ENCODE peak calls at places on chromosomes 13 and 19, in five cellular contexts. Q, C, L, I and F are unnamed samples.

GRCh38 chr13:84672616-84673015 is 790.3 kb upstream of the SLITRK1 start:
- DNase-seq in Q (no peak), C (no peak), L (no peak), I (no peak), F (no peak)

GRCh38 chr19:33978286-33978685 is 181.6 kb downstream of the KCTD15 start:
- DNase-seq in Q (no peak), C (no peak), L (no peak), I (no peak), F (no peak)

GRCh38 chr19:2807379-2808128 is 12.1 kb upstream of the ZNF554 start:
- DNase-seq in Q (no peak), C (no peak), L (no peak), I (no peak), F (no peak)

GRCh38 chr13:113125506-113126264 is 3.1 kb downstream of the F10 start:
- DNase-seq in Q (no peak), C (peak; percentile 39), L (no peak), I (no peak), F (peak; percentile 31)

GRCh38 chr19:43581467-43581866 is 5.9 kb downstream of the PINLYP start:
- DNase-seq in Q (no peak), C (no peak), L (no peak), I (no peak), F (no peak)

GRCh38 chr13:36344886-36345437 is 1.2 kb downstream of the SPART start:
- DNase-seq in Q (no peak), C (no peak), L (peak; percentile 29), I (peak; percentile 67), F (no peak)

GRCh38 chr19:18364826-18365528 is 21.0 kb upstream of the GDF15 start:
- DNase-seq in Q (peak; percentile 27), C (peak; percentile 90), L (peak; percentile 92), I (no peak), F (peak; percentile 90)

GRCh38 chr19:16193466-16193865 is 4.2 kb upstream of the AP1M1 start:
- DNase-seq in Q (no peak), C (no peak), L (no peak), I (no peak), F (no peak)

GRCh38 chr13:76286178-76286577 is 600.0 kb downstream of the KCTD12 start:
- DNase-seq in Q (no peak), C (no peak), L (no peak), I (no peak), F (no peak)

DNA sequence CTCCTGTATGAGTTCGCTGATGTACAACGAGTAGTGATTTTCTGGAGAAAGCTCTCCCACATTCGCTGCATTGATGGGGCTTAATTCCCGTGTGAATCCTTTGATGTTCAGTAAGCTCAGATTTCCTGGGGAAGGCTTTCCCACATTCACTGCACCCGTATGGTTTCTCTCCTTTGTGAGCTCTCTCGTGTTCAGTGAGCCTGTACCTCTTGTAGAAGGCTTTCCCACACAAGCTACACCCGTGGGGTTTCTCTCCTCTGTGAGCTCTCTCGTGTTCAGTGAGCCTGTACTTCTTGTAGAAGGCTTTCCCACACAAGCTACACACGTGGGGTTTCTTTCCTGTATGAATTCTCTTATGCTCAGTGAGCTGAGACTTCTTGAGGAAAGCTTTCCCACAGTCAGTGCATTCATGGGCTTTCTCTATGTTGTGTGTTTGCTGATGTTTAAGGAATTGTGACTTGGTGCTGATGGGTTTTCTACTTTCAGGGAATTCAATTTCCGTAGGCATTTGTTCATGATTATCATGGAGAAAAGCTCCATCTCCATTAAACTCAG is 3.5 kb upstream of the ZNF577 start:
- DNase-seq in Q (no peak), C (no peak), L (no peak), I (no peak), F (no peak)
- H3K9me3 ChIP-seq in Q (peaks cover 90% of the 10 kb centered on the region), C (peaks cover 79% of the 10 kb centered on the region), L (peaks cover 84% of the 10 kb centered on the region), I (peaks cover 25% of the 10 kb centered on the region), F (peaks cover 84% of the 10 kb centered on the region)

GRCh38 chr13:23288564-23288963 is 107.8 kb downstream of the SGCG start:
- DNase-seq in Q (no peak), C (no peak), L (no peak), I (no peak), F (no peak)
- H3K9me3 ChIP-seq in Q (no peaks in the 10 kb centered on the region), C (no peaks in the 10 kb centered on the region), L (no peaks in the 10 kb centered on the region), I (no peaks in the 10 kb centered on the region), F (no peaks in the 10 kb centered on the region)

GRCh38 chr19:31306006-31306753 is 43.1 kb downstream of the TSHZ3 start:
- DNase-seq in Q (no peak), C (peak; percentile 16), L (no peak), I (no peak), F (no peak)
- H3K9me3 ChIP-seq in Q (no peaks in the 10 kb centered on the region), C (no peaks in the 10 kb centered on the region), L (no peaks in the 10 kb centered on the region), I (no peaks in the 10 kb centered on the region), F (no peaks in the 10 kb centered on the region)

GRCh38 chr19:29439688-29440550 is 85.9 kb upstream of the VSTM2B start:
- DNase-seq in Q (no peak), C (no peak), L (no peak), I (no peak), F (no peak)
- H3K9me3 ChIP-seq in Q (peaks cover 17% of the 10 kb centered on the region), C (no peaks in the 10 kb centered on the region), L (no peaks in the 10 kb centered on the region), I (no peaks in the 10 kb centered on the region), F (peaks cover 32% of the 10 kb centered on the region)

GRCh38 chr13:18233783-18234299 is 947.8 kb downstream of the TUBA3C start:
- DNase-seq in Q (no peak), C (no peak), L (no peak), I (no peak), F (no peak)

GRCh38 chr13:18235172-18235571 is 946.5 kb downstream of the TUBA3C start:
- DNase-seq in Q (no peak), C (no peak), L (no peak), I (no peak), F (no peak)

GRCh38 chr13:18235756-18236527 is 945.7 kb downstream of the TUBA3C start:
- DNase-seq in Q (no peak), C (no peak), L (no peak), I (no peak), F (no peak)

GRCh38 chr13:18232994-18233782 is 948.4 kb downstream of the TUBA3C start:
- DNase-seq in Q (no peak), C (no peak), L (no peak), I (no peak), F (no peak)

DNA sequence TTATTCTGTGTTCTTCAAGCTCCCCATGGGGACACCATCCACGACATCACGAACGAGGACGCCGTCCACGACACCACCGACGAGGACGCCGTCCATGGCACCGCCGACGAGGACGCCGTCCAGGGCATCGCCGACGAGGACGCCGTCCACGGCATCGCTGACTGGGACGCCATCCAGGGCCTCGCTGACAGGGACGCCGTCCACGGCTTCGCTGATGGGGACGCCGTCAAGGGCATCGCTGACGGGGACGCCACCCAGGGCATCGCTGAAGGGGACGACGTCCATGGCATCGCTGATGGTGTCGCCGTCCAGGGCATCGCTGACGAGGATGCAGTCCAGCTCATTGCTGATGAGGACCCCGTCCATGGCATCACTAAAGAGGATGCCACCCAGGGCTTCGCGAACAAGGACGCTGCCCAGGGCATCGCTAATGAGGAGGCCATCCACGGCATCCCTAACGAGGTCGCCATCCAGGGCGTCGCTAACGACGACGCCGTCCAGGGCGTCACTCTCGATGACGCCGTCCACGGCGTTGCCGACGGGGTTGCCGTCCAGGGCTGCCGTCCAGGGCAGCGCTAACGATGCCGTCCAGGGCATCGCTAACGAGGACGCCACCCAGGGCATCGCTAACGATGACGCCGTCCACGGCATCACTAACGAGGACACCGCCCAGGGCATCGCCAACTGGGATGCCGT is 949.2 kb downstream of the TUBA3C start:
- DNase-seq in Q (no peak), C (no peak), L (no peak), I (no peak), F (no peak)
- H3K9me3 ChIP-seq in Q (peaks cover 9% of the 10 kb centered on the region), C (no peaks in the 10 kb centered on the region), L (no peaks in the 10 kb centered on the region), I (no peaks in the 10 kb centered on the region), F (peaks cover 10% of the 10 kb centered on the region)

GRCh38 chr19:41587838-41588210 is 11.9 kb downstream of the CEACAM21 start:
- DNase-seq in Q (no peak), C (no peak), L (no peak), I (no peak), F (no peak)

GRCh38 chr19:41584260-41584810 is 8.4 kb downstream of the CEACAM21 start:
- DNase-seq in Q (no peak), C (no peak), L (no peak), I (no peak), F (no peak)

GRCh38 chr19:41587101-41587837 is 11.3 kb downstream of the CEACAM21 start:
- DNase-seq in Q (no peak), C (no peak), L (no peak), I (no peak), F (no peak)

GRCh38 chr19:41586064-41586463 is 10.1 kb downstream of the CEACAM21 start:
- DNase-seq in Q (no peak), C (no peak), L (no peak), I (no peak), F (no peak)

DNA sequence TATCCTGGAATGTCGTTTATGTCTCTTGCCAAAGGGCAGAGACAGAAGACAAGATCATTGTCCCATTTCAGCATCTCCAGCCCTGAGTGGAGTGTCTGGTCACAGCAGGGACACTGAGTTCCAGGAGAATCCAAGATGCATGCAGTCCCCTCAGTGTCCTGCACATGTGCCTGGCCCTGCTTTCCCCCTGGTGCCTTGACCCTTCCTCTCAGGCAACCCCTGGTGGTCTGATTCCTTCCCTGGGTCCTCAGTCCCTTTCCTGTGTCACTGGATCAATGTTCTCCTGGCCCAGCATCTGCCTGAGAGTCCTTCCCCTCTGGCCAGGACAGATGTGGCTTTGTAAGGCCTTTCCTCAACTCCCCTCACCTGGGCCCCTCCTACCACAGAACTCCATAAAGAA is 9.0 kb downstream of the CEACAM21 start:
- DNase-seq in Q (no peak), C (no peak), L (no peak), I (no peak), F (no peak)
- H3K9me3 ChIP-seq in Q (peaks cover 35% of the 10 kb centered on the region), C (no peaks in the 10 kb centered on the region), L (no peaks in the 10 kb centered on the region), I (no peaks in the 10 kb centered on the region), F (peaks cover 33% of the 10 kb centered on the region)

GRCh38 chr19:52673014-52673413 is 34.9 kb upstream of the ZNF83 start:
- DNase-seq in Q (no peak), C (no peak), L (no peak), I (no peak), F (no peak)
- H3K9me3 ChIP-seq in Q (no peaks in the 10 kb centered on the region), C (no peaks in the 10 kb centered on the region), L (no peaks in the 10 kb centered on the region), I (no peaks in the 10 kb centered on the region), F (no peaks in the 10 kb centered on the region)

DNA sequence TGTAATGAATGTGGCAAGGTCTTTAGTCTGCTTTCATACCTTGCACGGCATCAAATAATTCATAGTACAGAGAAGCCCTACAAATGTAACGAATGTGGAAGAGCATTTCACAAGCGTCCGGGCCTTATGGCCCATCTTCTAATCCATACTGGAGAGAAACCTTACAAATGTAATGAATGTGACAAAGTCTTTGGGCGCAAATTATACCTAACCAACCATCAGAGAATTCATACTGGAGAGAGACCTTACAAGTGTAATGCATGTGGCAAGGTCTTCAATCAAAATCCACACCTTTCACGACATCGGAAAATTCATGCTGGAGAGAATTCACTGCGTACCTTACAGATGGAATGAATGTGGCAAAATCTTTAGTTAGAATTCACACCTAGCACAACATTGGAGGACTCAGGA is 3.3 kb upstream of the ZNF880 start:
- DNase-seq in Q (no peak), C (no peak), L (no peak), I (no peak), F (no peak)
- H3K9me3 ChIP-seq in Q (peaks cover 85% of the 10 kb centered on the region), C (peaks cover 82% of the 10 kb centered on the region), L (peaks cover 37% of the 10 kb centered on the region), I (peaks cover 6% of the 10 kb centered on the region), F (peaks cover 65% of the 10 kb centered on the region)